ENCODE peak calls at places on chromosomes 6 and 20, in five cellular contexts. C is MV-4-11, S is fibroblast of lung, G is H54, O is heart left ventricle. L is an unnamed sample.

GRCh38 chr6:40909811-40910210 is 129.2 kb downstream of the UNC5CL start:
- DNase-seq in S (no peak), G (no peak), O (no peak), C (no peak), L (no peak)

GRCh38 chr20:18267815-18268214 is 20.5 kb upstream of the ZNF133 start:
- DNase-seq in S (no peak), C (no peak), O (no peak), G (no peak), L (no peak)

GRCh38 chr6:21994821-21995220 is 302.0 kb downstream of the PRL start:
- DNase-seq in G (no peak), S (no peak), O (no peak), C (no peak), L (no peak)

GRCh38 chr20:23622839-23623343 is 14.9 kb downstream of the CST3 start:
- DNase-seq in C (peak; percentile 54), O (peak; percentile 60), G (peak; percentile 69), S (peak; percentile 87), L (peak; percentile 41)

GRCh38 chr6:34459899-34460593 is 5.8 kb upstream of the PACSIN1 start:
- DNase-seq in O (no peak), G (peak; percentile 60), C (peak; percentile 52), S (peak; percentile 33), L (peak; percentile 50)

GRCh38 chr20:29756664-29757063 is 1500.8 kb upstream of the DEFB115 start:
- DNase-seq in S (no peak), G (no peak), C (no peak), O (no peak), L (no peak)

GRCh38 chr6:21808551-21809181 is 215.1 kb downstream of the SOX4 start:
- DNase-seq in S (peak; percentile 52), O (peak; percentile 29), G (no peak), C (no peak), L (no peak)

GRCh38 chr20:32006841-32007786 is 3.1 kb upstream of the CCM2L start:
- DNase-seq in C (no peak), S (no peak), G (no peak), O (no peak), L (no peak)

GRCh38 chr6:53353624-53354023 is 4.9 kb upstream of the ELOVL5 start:
- DNase-seq in C (no peak), S (no peak), O (no peak), G (no peak), L (no peak)

GRCh38 chr20:15675151-15675550 is 898.1 kb downstream of the KIF16B start:
- DNase-seq in O (no peak), S (no peak), C (no peak), G (no peak), L (no peak)

L was measured in Panc1.